ENCODE peak calls at places on chromosomes 4 and X, in nine cellular contexts. One of them, this sample, is unnamed.

GRCh38 chr4:3480528-3481112 is 17.5 kb downstream of the DOK7 start:
- DNase-seq in AG08396: peak
- DNase-seq in cardiac fibroblast: peak
- DNase-seq in activated gamma-delta T cell: peak
- DNase-seq in neural crest cell: peak
- DNase-seq in progenitor cell of endocrine pancreas: peak
- DNase-seq in HS-27A: peak
- DNase-seq in ACHN: peak
- DNase-seq in left ventricle myocardium superior: peak
- DNase-seq in this sample: peak

GRCh38 chr4:103318327-103318726 is 120.2 kb upstream of the CENPE start:
- DNase-seq in progenitor cell of endocrine pancreas: no peak
- DNase-seq in activated gamma-delta T cell: no peak
- DNase-seq in HS-27A: no peak
- DNase-seq in neural crest cell: no peak
- DNase-seq in cardiac fibroblast: no peak
- DNase-seq in ACHN: no peak
- DNase-seq in AG08396: no peak
- DNase-seq in left ventricle myocardium superior: no peak
- DNase-seq in this sample: no peak

GRCh38 chr4:173415885-173416658 is 17.2 kb upstream of the SCRG1 start:
- DNase-seq in ACHN: no peak
- DNase-seq in HS-27A: no peak
- DNase-seq in activated gamma-delta T cell: peak
- DNase-seq in left ventricle myocardium superior: peak
- DNase-seq in neural crest cell: no peak
- DNase-seq in cardiac fibroblast: no peak
- DNase-seq in AG08396: no peak
- DNase-seq in progenitor cell of endocrine pancreas: no peak
- DNase-seq in this sample: no peak

GRCh38 chr4:13261486-13262257 is 222.5 kb downstream of the RAB28 start:
- DNase-seq in left ventricle myocardium superior: no peak
- DNase-seq in AG08396: no peak
- DNase-seq in neural crest cell: no peak
- DNase-seq in cardiac fibroblast: no peak
- DNase-seq in progenitor cell of endocrine pancreas: no peak
- DNase-seq in ACHN: no peak
- DNase-seq in HS-27A: no peak
- DNase-seq in activated gamma-delta T cell: no peak
- DNase-seq in this sample: no peak

GRCh38 chrX:155778844-155779553 is 102.1 kb upstream of the VAMP7 start:
- DNase-seq in neural crest cell: no peak
- DNase-seq in left ventricle myocardium superior: no peak
- DNase-seq in progenitor cell of endocrine pancreas: no peak
- DNase-seq in ACHN: no peak
- DNase-seq in activated gamma-delta T cell: no peak
- DNase-seq in cardiac fibroblast: no peak
- DNase-seq in AG08396: no peak
- DNase-seq in HS-27A: no peak
- DNase-seq in this sample: no peak

GRCh38 chrX:120791013-120791643 is 84.5 kb downstream of the CT47B1 start:
- DNase-seq in AG08396: peak
- DNase-seq in HS-27A: no peak
- DNase-seq in left ventricle myocardium superior: peak
- DNase-seq in neural crest cell: no peak
- DNase-seq in ACHN: peak
- DNase-seq in progenitor cell of endocrine pancreas: no peak
- DNase-seq in cardiac fibroblast: peak
- DNase-seq in activated gamma-delta T cell: no peak
- DNase-seq in this sample: no peak

GRCh38 chrX:104280609-104281008 is 25.9 kb upstream of the ESX1 start:
- DNase-seq in ACHN: no peak
- DNase-seq in progenitor cell of endocrine pancreas: no peak
- DNase-seq in AG08396: no peak
- DNase-seq in left ventricle myocardium superior: no peak
- DNase-seq in HS-27A: no peak
- DNase-seq in neural crest cell: no peak
- DNase-seq in activated gamma-delta T cell: no peak
- DNase-seq in cardiac fibroblast: no peak
- DNase-seq in this sample: no peak

GRCh38 chr4:6781561-6781960 is 966 bp upstream of the KIAA0232 start:
- DNase-seq in neural crest cell: no peak
- DNase-seq in progenitor cell of endocrine pancreas: no peak
- DNase-seq in activated gamma-delta T cell: no peak
- DNase-seq in ACHN: no peak
- DNase-seq in left ventricle myocardium superior: no peak
- DNase-seq in AG08396: no peak
- DNase-seq in cardiac fibroblast: no peak
- DNase-seq in HS-27A: no peak
- DNase-seq in this sample: no peak

GRCh38 chr4:78119698-78120097 is 62.6 kb downstream of the FRAS1 start:
- DNase-seq in progenitor cell of endocrine pancreas: no peak
- DNase-seq in HS-27A: no peak
- DNase-seq in neural crest cell: no peak
- DNase-seq in activated gamma-delta T cell: no peak
- DNase-seq in left ventricle myocardium superior: no peak
- DNase-seq in AG08396: no peak
- DNase-seq in cardiac fibroblast: no peak
- DNase-seq in ACHN: no peak
- DNase-seq in this sample: peak

GRCh38 chr4:7194251-7195137 is 2.2 kb downstream of the SORCS2 start:
- DNase-seq in AG08396: peak
- DNase-seq in activated gamma-delta T cell: no peak
- DNase-seq in left ventricle myocardium superior: peak
- DNase-seq in progenitor cell of endocrine pancreas: no peak
- DNase-seq in HS-27A: no peak
- DNase-seq in neural crest cell: no peak
- DNase-seq in ACHN: peak
- DNase-seq in cardiac fibroblast: no peak
- DNase-seq in this sample: no peak

GRCh38 chr4:170465434-170465833 is 375.7 kb upstream of the AADAT start:
- DNase-seq in AG08396: no peak
- DNase-seq in ACHN: no peak
- DNase-seq in activated gamma-delta T cell: no peak
- DNase-seq in left ventricle myocardium superior: no peak
- DNase-seq in neural crest cell: no peak
- DNase-seq in cardiac fibroblast: no peak
- DNase-seq in HS-27A: no peak
- DNase-seq in progenitor cell of endocrine pancreas: no peak
- DNase-seq in this sample: peak

GRCh38 chr4:120156115-120156718 is 89.6 kb upstream of the MAD2L1 start:
- DNase-seq in progenitor cell of endocrine pancreas: peak
- DNase-seq in ACHN: peak
- DNase-seq in neural crest cell: peak
- DNase-seq in cardiac fibroblast: peak
- DNase-seq in left ventricle myocardium superior: no peak
- DNase-seq in HS-27A: peak
- DNase-seq in AG08396: no peak
- DNase-seq in activated gamma-delta T cell: no peak
- DNase-seq in this sample: peak

GRCh38 chr4:158007566-158007965 is 165.3 kb downstream of the GASK1B start:
- DNase-seq in left ventricle myocardium superior: no peak
- DNase-seq in ACHN: no peak
- DNase-seq in HS-27A: no peak
- DNase-seq in activated gamma-delta T cell: no peak
- DNase-seq in neural crest cell: no peak
- DNase-seq in cardiac fibroblast: no peak
- DNase-seq in AG08396: no peak
- DNase-seq in progenitor cell of endocrine pancreas: no peak
- DNase-seq in this sample: no peak

GRCh38 chrX:129842510-129843208 is 1.0 kb downstream of the ZDHHC9 start:
- DNase-seq in cardiac fibroblast: peak
- DNase-seq in activated gamma-delta T cell: peak
- DNase-seq in left ventricle myocardium superior: peak
- DNase-seq in neural crest cell: no peak
- DNase-seq in AG08396: no peak
- DNase-seq in HS-27A: no peak
- DNase-seq in ACHN: peak
- DNase-seq in progenitor cell of endocrine pancreas: peak
- DNase-seq in this sample: peak

GRCh38 chrX:24479924-24480722 is 15.0 kb downstream of the PDK3 start:
- DNase-seq in cardiac fibroblast: no peak
- DNase-seq in HS-27A: no peak
- DNase-seq in left ventricle myocardium superior: no peak
- DNase-seq in activated gamma-delta T cell: no peak
- DNase-seq in ACHN: no peak
- DNase-seq in neural crest cell: no peak
- DNase-seq in AG08396: no peak
- DNase-seq in progenitor cell of endocrine pancreas: no peak
- DNase-seq in this sample: no peak

GRCh38 chr4:95086532-95086931 is 328.8 kb downstream of the BMPR1B start:
- DNase-seq in neural crest cell: no peak
- DNase-seq in ACHN: no peak
- DNase-seq in activated gamma-delta T cell: no peak
- DNase-seq in HS-27A: no peak
- DNase-seq in AG08396: no peak
- DNase-seq in left ventricle myocardium superior: no peak
- DNase-seq in cardiac fibroblast: no peak
- DNase-seq in progenitor cell of endocrine pancreas: no peak
- DNase-seq in this sample: peak

GRCh38 chr4:122700178-122700725 is 32.3 kb upstream of the BBS12 start:
- DNase-seq in neural crest cell: no peak
- DNase-seq in AG08396: no peak
- DNase-seq in HS-27A: no peak
- DNase-seq in left ventricle myocardium superior: peak
- DNase-seq in progenitor cell of endocrine pancreas: no peak
- DNase-seq in activated gamma-delta T cell: no peak
- DNase-seq in ACHN: peak
- DNase-seq in cardiac fibroblast: peak
- DNase-seq in this sample: peak